ENCODE peak calls at places on chromosome 4, in five cellular contexts. G is heart right ventricle; S is CD4-positive, alpha-beta memory T cell; X is activated CD4-positive, alpha-beta T cell treated with anti-CD3 and anti-CD28 coated beads, Interleukin-2, amount 50 U/mL, for 1 hour; C is cardiac muscle cell. T is an unnamed sample.

GRCh38 chr4:8260656-8261111 is 8.9 kb upstream of the HTRA3 start:
- DNase-seq in G (no peak), S (no peak), X (no peak), C (peak; percentile 42), T (no peak)

GRCh38 chr4:26609868-26610267 is 26.0 kb downstream of the TBC1D19 start:
- DNase-seq in G (no peak), S (no peak), X (no peak), C (no peak), T (no peak)

GRCh38 chr4:24405356-24405755 is 179.0 kb downstream of the DHX15 start:
- DNase-seq in G (no peak), S (no peak), X (no peak), C (no peak), T (no peak)

GRCh38 chr4:109332926-109333464 is 30.5 kb upstream of the COL25A1 start:
- DNase-seq in G (no peak), S (no peak), X (no peak), C (no peak), T (no peak)

GRCh38 chr4:147714575-147715401 is 17.1 kb upstream of the ARHGAP10 start:
- DNase-seq in G (no peak), S (no peak), X (no peak), C (no peak), T (no peak)

GRCh38 chr4:144688035-144688569 is 42.1 kb downstream of the HHIP start:
- DNase-seq in G (no peak), S (no peak), X (no peak), C (no peak), T (no peak)

GRCh38 chr4:48331577-48332340 is 9.6 kb upstream of the SLAIN2 start:
- DNase-seq in G (no peak), S (no peak), X (no peak), C (no peak), T (no peak)

GRCh38 chr4:147924604-147925412 is 192.9 kb downstream of the ARHGAP10 start:
- DNase-seq in G (no peak), S (no peak), X (no peak), C (peak; percentile 39), T (no peak)

GRCh38 chr4:137896221-137896737 is 345.9 kb downstream of the SLC7A11 start:
- DNase-seq in G (no peak), S (no peak), X (no peak), C (no peak), T (no peak)